ENCODE peak calls at places on chromosomes 3 and 15, in seven cellular contexts. H is GM20000; Z is DMS53; D is ACHN; I is colonic mucosa; G is T47D; X is activated T-cell treated with anti-CD3 and anti-CD28 coated beads, Interleukin-2, amount 50 U/mL, for 4 hours. U is an unnamed sample.

GRCh38 chr3:126476166-126476975 is 680 bp upstream of the ZXDC start:
- DNase-seq in H (no peak), Z (peak), D (peak), I (peak), G (peak), X (no peak), U (peak)

GRCh38 chr3:29605845-29606244 is 325.0 kb downstream of the RBMS3 start:
- DNase-seq in H (no peak), Z (no peak), D (peak), I (no peak), G (no peak), X (no peak), U (no peak)

GRCh38 chr3:8709801-8710524 is 23.6 kb upstream of the CAV3 start:
- DNase-seq in H (peak), Z (peak), D (no peak), I (no peak), G (peak), X (no peak), U (peak)

GRCh38 chr15:88057836-88058235 is 198.7 kb downstream of the NTRK3 start:
- DNase-seq in H (no peak), Z (no peak), D (no peak), I (no peak), G (no peak), X (no peak), U (no peak)

GRCh38 chr15:80489030-80489594 is 84.9 kb downstream of the ARNT2 start:
- DNase-seq in H (no peak), Z (no peak), D (no peak), I (no peak), G (no peak), X (no peak), U (no peak)

GRCh38 chr15:89999676-90000174 is 1.4 kb upstream of the ZNF710 start:
- DNase-seq in H (no peak), Z (peak), D (no peak), I (no peak), G (peak), X (no peak), U (peak)

GRCh38 chr3:135513106-135514063 is 452.1 kb upstream of the PPP2R3A start:
- DNase-seq in H (no peak), Z (peak), D (peak), I (no peak), G (no peak), X (no peak), U (no peak)

GRCh38 chr3:170809021-170809974 is 60.7 kb downstream of the RPL22L1 start:
- DNase-seq in H (peak), Z (peak), D (peak), I (peak), G (peak), X (no peak), U (peak)

GRCh38 chr3:32848215-32848614 is 30.4 kb downstream of the TRIM71 start:
- DNase-seq in H (no peak), Z (no peak), D (no peak), I (no peak), G (no peak), X (no peak), U (no peak)

GRCh38 chr3:88542916-88543315 is 393.2 kb downstream of the C3orf38 start:
- DNase-seq in H (no peak), Z (no peak), D (no peak), I (no peak), G (no peak), X (no peak), U (no peak)

GRCh38 chr3:32303051-32303786 is 64.7 kb downstream of the CMTM8 start:
- DNase-seq in H (no peak), Z (no peak), D (no peak), I (no peak), G (no peak), X (no peak), U (no peak)

GRCh38 chr15:63946524-63947065 is 99.7 kb downstream of the DAPK2 start:
- DNase-seq in H (no peak), Z (no peak), D (no peak), I (no peak), G (no peak), X (no peak), U (no peak)

GRCh38 chr15:82709421-82710207 is at the start of gene AP3B2:
- DNase-seq in H (peak), Z (peak), D (peak), I (peak), G (peak), X (peak), U (peak)

GRCh38 chr15:49675051-49675450 is 54.2 kb downstream of the DTWD1 start:
- DNase-seq in H (no peak), Z (peak), D (no peak), I (no peak), G (no peak), X (no peak), U (no peak)

GRCh38 chr3:156477306-156477705 is 77.6 kb downstream of the SSR3 start:
- DNase-seq in H (no peak), Z (no peak), D (no peak), I (no peak), G (no peak), X (no peak), U (no peak)

GRCh38 chr15:70083423-70083822 is 14.3 kb downstream of the TLE3 start:
- DNase-seq in H (no peak), Z (no peak), D (no peak), I (no peak), G (no peak), X (no peak), U (peak)

GRCh38 chr15:60760646-60761504 is 281.9 kb upstream of the ICE2 start:
- DNase-seq in H (no peak), Z (peak), D (no peak), I (no peak), G (no peak), X (no peak), U (no peak)

GRCh38 chr15:82832601-82833209 is 23.3 kb downstream of the WHAMM start:
- DNase-seq in H (peak), Z (peak), D (peak), I (no peak), G (no peak), X (peak), U (no peak)

GRCh38 chr3:140585828-140586227 is 92.0 kb upstream of the TRIM42 start:
- DNase-seq in H (no peak), Z (no peak), D (no peak), I (no peak), G (no peak), X (no peak), U (no peak)

GRCh38 chr3:14235896-14236295 is 57.3 kb downstream of the LSM3 start:
- DNase-seq in H (no peak), Z (no peak), D (no peak), I (peak), G (no peak), X (no peak), U (no peak)

GRCh38 chr3:58357402-58357801 is 24.7 kb downstream of the PXK start:
- DNase-seq in H (no peak), Z (no peak), D (no peak), I (no peak), G (no peak), X (no peak), U (no peak)

GRCh38 chr3:143328459-143328858 is 208.9 kb downstream of the CHST2 start:
- DNase-seq in H (no peak), Z (no peak), D (no peak), I (no peak), G (no peak), X (no peak), U (no peak)

GRCh38 chr3:193851941-193852674 is 259.1 kb downstream of the OPA1 start:
- DNase-seq in H (no peak), Z (no peak), D (peak), I (no peak), G (peak), X (no peak), U (no peak)

GRCh38 chr3:120438971-120439370 is 11.8 kb downstream of the FSTL1 start:
- DNase-seq in H (no peak), Z (no peak), D (no peak), I (peak), G (peak), X (no peak), U (peak)

GRCh38 chr3:99648091-99648490 is 9.7 kb downstream of the COL8A1 start:
- DNase-seq in H (no peak), Z (peak), D (peak), I (peak), G (peak), X (no peak), U (no peak)

GRCh38 chr3:175743733-175744400 is 884.7 kb downstream of the NAALADL2 start:
- DNase-seq in H (no peak), Z (peak), D (peak), I (no peak), G (no peak), X (no peak), U (no peak)

GRCh38 chr3:101720851-101721649 is 3.4 kb upstream of the CEP97 start:
- DNase-seq in H (no peak), Z (peak), D (no peak), I (no peak), G (no peak), X (no peak), U (no peak)

GRCh38 chr3:101676219-101676764 is 640 bp downstream of the ZBTB11 start:
- DNase-seq in H (peak), Z (no peak), D (peak), I (peak), G (peak), X (peak), U (peak)

GRCh38 chr3:169308654-169309325 is 354.7 kb downstream of the MECOM start:
- DNase-seq in H (no peak), Z (no peak), D (no peak), I (no peak), G (no peak), X (no peak), U (no peak)

GRCh38 chr15:98425173-98425572 is 223.2 kb upstream of the IGF1R start:
- DNase-seq in H (no peak), Z (no peak), D (no peak), I (no peak), G (no peak), X (no peak), U (no peak)

GRCh38 chr15:89795996-89796395 is 18.7 kb downstream of the ANPEP start:
- DNase-seq in H (no peak), Z (no peak), D (no peak), I (no peak), G (no peak), X (no peak), U (no peak)

GRCh38 chr3:126127452-126127851 is 43.5 kb upstream of the SLC41A3 start:
- DNase-seq in H (no peak), Z (no peak), D (no peak), I (peak), G (no peak), X (peak), U (peak)